ENCODE peak calls at places on chromosomes 1 and 21, in six cellular contexts. N, E, U, S, Y and F are unnamed samples.
A peak's percentile ranks its signal among the peaks of the same experiment; 100 is the strongest.

GRCh38 chr1:169550294-169550693 is 36.0 kb downstream of the F5 start:
- DNase-seq in Y (no peak), U (peak; percentile 15), S (peak; percentile 58), N (peak; percentile 58), E (peak; percentile 58), F (peak; percentile 42)

GRCh38 chr1:110192541-110192940 is 17.6 kb upstream of the KCNC4 start:
- DNase-seq in Y (no peak), S (no peak), E (no peak), U (no peak), N (no peak), F (no peak)

GRCh38 chr1:212614398-212615091 is 6.0 kb downstream of the ATF3 start:
- DNase-seq in Y (no peak), E (no peak), S (no peak), N (no peak), U (no peak), F (peak; percentile 26)

GRCh38 chr1:7752512-7753417 is 18.3 kb upstream of the VAMP3 start:
- DNase-seq in S (peak; percentile 69), E (peak; percentile 53), N (peak; percentile 72), U (peak; percentile 52), Y (no peak), F (peak; percentile 67)

GRCh38 chr1:183289104-183289503 is 103.0 kb downstream of the LAMC2 start:
- DNase-seq in N (no peak), E (no peak), U (no peak), S (no peak), Y (no peak), F (no peak)

GRCh38 chr1:93140106-93140505 is 40.1 kb downstream of the TMED5 start:
- DNase-seq in U (no peak), N (no peak), Y (no peak), E (no peak), S (no peak), F (no peak)

GRCh38 chr1:5905431-5905830 is 86.8 kb downstream of the NPHP4 start:
- DNase-seq in N (no peak), S (no peak), U (no peak), Y (no peak), E (no peak), F (no peak)

GRCh38 chr1:42370876-42371549 is 9.6 kb upstream of the RIMKLA start:
- DNase-seq in U (no peak), N (no peak), Y (no peak), E (no peak), S (no peak), F (no peak)

DNA sequence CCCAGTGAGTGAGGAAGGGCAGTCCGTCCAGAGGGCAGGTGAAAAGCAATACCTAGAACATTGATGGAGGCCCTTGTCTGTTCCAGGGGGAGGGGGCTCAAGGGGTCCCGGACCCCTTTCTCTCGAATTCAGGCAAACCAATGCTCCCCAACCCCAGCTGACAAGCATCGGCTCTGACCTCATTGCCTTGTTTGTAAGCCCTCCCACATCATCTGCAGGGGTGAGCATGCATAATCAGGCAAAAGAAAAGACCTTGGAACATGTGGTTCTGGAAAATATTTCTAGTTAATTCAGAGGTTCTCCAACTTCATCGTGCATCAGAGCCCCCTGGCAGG is 231.3 kb downstream of the TOMM20 start:
- DNase-seq in E (no peak), S (no peak), N (no peak), U (no peak), Y (no peak), F (no peak)
- TF ChIP-seq MYC in E (no peak), S (no peak), N (no peak), U (no peak), Y (no peak), F (no peak)

DNA sequence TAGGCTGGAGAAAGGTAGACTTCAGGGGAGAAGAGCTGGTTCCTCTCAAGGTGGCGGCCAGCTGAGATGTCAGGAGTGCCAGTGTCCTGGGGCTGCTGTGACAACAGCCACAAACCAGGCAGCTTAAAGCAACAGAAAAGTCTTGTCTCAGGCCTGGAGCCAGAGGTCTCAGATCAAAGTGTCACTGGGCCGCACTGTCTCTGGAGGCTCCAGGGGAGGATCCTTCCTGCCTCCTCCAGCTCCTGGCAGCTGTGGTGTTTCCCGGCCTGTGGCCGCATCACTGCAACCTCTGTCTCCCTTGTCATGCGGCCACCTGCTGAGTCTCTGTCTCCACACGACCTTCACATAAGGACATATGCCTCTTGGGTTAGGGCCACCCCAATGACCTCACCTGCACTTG is 24.4 kb upstream of the TSPEAR start:
- DNase-seq in N (no peak), E (no peak), Y (no peak), S (no peak), U (no peak), F (no peak)
- TF ChIP-seq MYC in N (no peak), E (no peak), Y (no peak), S (no peak), U (no peak), F (no peak)

DNA sequence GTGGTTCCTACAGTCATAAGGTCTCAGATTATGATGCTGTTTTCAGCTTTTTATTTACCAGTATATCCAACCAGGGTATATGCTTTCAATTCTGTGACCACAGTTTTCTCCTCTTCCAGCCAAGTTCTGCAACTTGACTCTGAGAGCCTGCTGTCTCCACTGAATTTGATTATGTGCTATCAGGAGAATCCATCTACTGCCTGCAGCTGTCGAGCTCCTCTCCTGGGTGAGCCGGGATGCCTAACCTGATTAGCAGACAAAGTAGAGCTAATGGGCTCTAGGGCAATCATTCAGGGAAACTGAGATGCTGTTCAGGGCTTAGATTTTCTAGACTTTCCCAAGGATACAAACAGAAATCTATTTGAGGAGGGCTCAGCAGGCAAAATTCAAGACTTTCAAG is 271.5 kb upstream of the BEND5 start:
- DNase-seq in S (no peak), N (no peak), Y (no peak), E (no peak), U (no peak), F (no peak)
- TF ChIP-seq MYC in S (no peak), N (no peak), Y (no peak), E (no peak), U (no peak), F (no peak)

GRCh38 chr1:47796626-47797025 is 200.6 kb downstream of the TRABD2B start:
- DNase-seq in S (no peak), E (no peak), N (no peak), Y (no peak), U (no peak), F (no peak)

GRCh38 chr1:47794081-47794480 is 203.1 kb downstream of the TRABD2B start:
- DNase-seq in Y (no peak), E (no peak), N (no peak), S (no peak), U (no peak), F (no peak)

GRCh38 chr1:47794530-47794929 is 202.7 kb downstream of the TRABD2B start:
- DNase-seq in E (no peak), Y (no peak), U (no peak), N (no peak), S (no peak), F (no peak)

GRCh38 chr1:47795102-47795501 is 202.1 kb downstream of the TRABD2B start:
- DNase-seq in S (no peak), U (no peak), N (no peak), Y (no peak), E (no peak), F (no peak)

GRCh38 chr1:47797555-47797954 is 199.6 kb downstream of the TRABD2B start:
- DNase-seq in S (no peak), U (no peak), N (no peak), E (no peak), Y (no peak), F (no peak)
- TF ChIP-seq MYC in S (no peak), U (no peak), N (no peak), E (no peak), Y (no peak), F (no peak)

DNA sequence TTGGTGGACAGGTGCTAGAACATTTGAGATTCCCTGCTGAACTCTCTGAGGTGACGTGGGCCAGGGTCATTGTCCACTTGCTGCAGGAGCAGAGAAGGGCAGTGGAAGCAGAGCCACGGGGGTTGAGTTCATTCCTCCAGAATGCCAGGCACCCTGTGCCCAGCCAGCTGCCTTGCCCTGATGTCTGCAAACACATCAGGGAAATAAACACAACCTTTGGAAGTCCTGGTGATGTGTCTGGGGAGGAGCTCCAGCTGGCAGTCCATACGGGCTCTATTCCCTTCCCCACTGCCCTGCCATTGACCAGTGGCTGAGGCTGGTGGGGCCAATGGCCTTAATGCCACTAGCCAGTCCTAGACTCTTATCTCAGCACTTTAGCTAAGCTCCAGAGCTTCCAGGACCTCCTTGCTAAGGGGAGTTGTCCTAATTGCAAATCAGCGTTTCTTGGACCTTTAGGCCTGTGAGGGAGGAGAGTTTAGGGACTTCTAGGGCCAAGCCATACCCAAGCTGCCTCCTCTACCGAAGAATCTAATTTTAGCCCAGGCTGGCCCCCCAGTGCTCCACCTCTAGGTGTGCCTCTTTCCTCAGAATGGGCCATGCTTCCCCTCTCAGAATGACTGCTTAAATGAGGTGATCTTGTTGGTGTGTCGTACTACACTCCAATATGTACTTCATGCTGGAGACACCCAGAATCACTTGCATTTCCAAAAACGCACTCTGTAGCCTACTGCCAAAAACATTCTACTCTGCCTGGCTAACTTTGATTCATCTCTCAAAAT is 25.9 kb upstream of the MFSD2A start:
- DNase-seq in N (no peak), Y (no peak), S (no peak), E (no peak), U (no peak), F (no peak)
- TF ChIP-seq MYC in N (no peak), Y (no peak), S (no peak), E (no peak), U (no peak), F (no peak)

GRCh38 chr1:25081496-25081895 is 150.8 kb downstream of the SYF2 start:
- DNase-seq in S (no peak), N (no peak), E (no peak), Y (no peak), U (no peak), F (no peak)
- TF ChIP-seq MYC in S (no peak), N (no peak), E (no peak), Y (no peak), U (no peak), F (no peak)

GRCh38 chr1:84027368-84027767 is 28.4 kb upstream of the TTLL7 start:
- DNase-seq in U (no peak), S (no peak), E (no peak), N (no peak), Y (no peak), F (no peak)

GRCh38 chr1:84031928-84032327 is 33.0 kb upstream of the TTLL7 start:
- DNase-seq in U (no peak), Y (no peak), S (no peak), E (no peak), N (no peak), F (no peak)
- TF ChIP-seq MYC in U (no peak), Y (no peak), S (no peak), E (no peak), N (no peak), F (no peak)